ENCODE peak calls at places on chromosomes 11 and 22, in ten cellular contexts. D, V, C, Y, W, L, F, K, T and S are unnamed samples.

GRCh38 chr22:30235687-30236170 is 10.8 kb downstream of the LIF start:
- DNase-seq in D (no peak), V (no peak), C (no peak), Y (no peak), W (no peak), L (peak), F (no peak), K (no peak), T (no peak), S (no peak)

GRCh38 chr11:82557274-82557673 is 176.4 kb downstream of the FAM181B start:
- DNase-seq in D (no peak), V (no peak), C (no peak), Y (no peak), W (no peak), L (no peak), F (no peak), K (no peak), T (no peak), S (no peak)

GRCh38 chr11:20308601-20309000 is 54.9 kb upstream of the HTATIP2 start:
- DNase-seq in D (no peak), V (no peak), C (no peak), Y (no peak), W (no peak), L (no peak), F (no peak), K (no peak), T (no peak), S (no peak)

GRCh38 chr22:22884010-22884887 is 3.4 kb upstream of the IGLL5 start:
- DNase-seq in D (peak), V (peak), C (peak), Y (peak), W (no peak), L (peak), F (peak), K (peak), T (peak), S (no peak)

GRCh38 chr11:85848556-85848955 is 6.6 kb upstream of the CCDC83 start:
- DNase-seq in D (no peak), V (no peak), C (no peak), Y (no peak), W (no peak), L (no peak), F (no peak), K (no peak), T (no peak), S (no peak)

GRCh38 chr22:40819741-40820140 is 595 bp upstream of the SLC25A17 start:
- DNase-seq in D (no peak), V (no peak), C (no peak), Y (no peak), W (no peak), L (no peak), F (peak), K (no peak), T (peak), S (no peak)

GRCh38 chr22:22955866-22956535 is 68.4 kb downstream of the IGLL5 start:
- DNase-seq in D (peak), V (peak), C (peak), Y (peak), W (no peak), L (peak), F (no peak), K (peak), T (peak), S (no peak)

GRCh38 chr22:39908737-39909136 is 7.9 kb downstream of the GRAP2 start:
- DNase-seq in D (no peak), V (no peak), C (no peak), Y (no peak), W (no peak), L (no peak), F (no peak), K (peak), T (no peak), S (no peak)

GRCh38 chr11:77421041-77421723 is 52.7 kb downstream of the PAK1 start:
- DNase-seq in D (no peak), V (no peak), C (no peak), Y (no peak), W (no peak), L (no peak), F (no peak), K (no peak), T (no peak), S (no peak)

GRCh38 chr11:66858186-66858938 is 1.5 kb downstream of the LRFN4 start:
- DNase-seq in D (no peak), V (no peak), C (no peak), Y (no peak), W (no peak), L (no peak), F (no peak), K (no peak), T (no peak), S (no peak)

GRCh38 chr11:87445002-87445401 is 407.3 kb downstream of the TMEM135 start:
- DNase-seq in D (no peak), V (no peak), C (no peak), Y (no peak), W (no peak), L (no peak), F (no peak), K (no peak), T (no peak), S (no peak)

GRCh38 chr11:133026952-133027351 is 505.3 kb downstream of the OPCML start:
- DNase-seq in D (no peak), V (no peak), C (no peak), Y (no peak), W (no peak), L (no peak), F (no peak), K (no peak), T (no peak), S (no peak)

GRCh38 chr11:68311155-68312116 is 955 bp upstream of the LRP5 start:
- DNase-seq in D (no peak), V (no peak), C (no peak), Y (no peak), W (no peak), L (no peak), F (no peak), K (no peak), T (no peak), S (no peak)

GRCh38 chr11:45021001-45021400 is 70.3 kb upstream of the TP53I11 start:
- DNase-seq in D (peak), V (no peak), C (no peak), Y (no peak), W (no peak), L (no peak), F (no peak), K (no peak), T (no peak), S (no peak)

GRCh38 chr11:11152877-11153276 is 200.2 kb downstream of the CSNK2A3 start:
- DNase-seq in D (no peak), V (no peak), C (no peak), Y (no peak), W (no peak), L (no peak), F (no peak), K (no peak), T (no peak), S (no peak)

GRCh38 chr11:1091332-1092083 is 16.8 kb downstream of the MUC2 start:
- DNase-seq in D (no peak), V (no peak), C (no peak), Y (no peak), W (no peak), L (no peak), F (no peak), K (no peak), T (no peak), S (no peak)

GRCh38 chr11:125063429-125064043 is 431 bp downstream of the SLC37A2 start:
- DNase-seq in D (no peak), V (no peak), C (no peak), Y (no peak), W (no peak), L (no peak), F (no peak), K (peak), T (no peak), S (no peak)

GRCh38 chr11:117623831-117624271 is 173.2 kb downstream of the DSCAML1 start:
- DNase-seq in D (no peak), V (no peak), C (no peak), Y (no peak), W (no peak), L (no peak), F (no peak), K (no peak), T (no peak), S (no peak)

GRCh38 chr11:6607190-6607635 is 3.6 kb downstream of the ILK start:
- DNase-seq in D (no peak), V (no peak), C (no peak), Y (no peak), W (no peak), L (no peak), F (no peak), K (peak), T (no peak), S (no peak)

GRCh38 chr11:64268687-64269379 is 15.6 kb downstream of the BAD start:
- DNase-seq in D (peak), V (no peak), C (no peak), Y (peak), W (no peak), L (peak), F (no peak), K (peak), T (no peak), S (no peak)